ENCODE peak calls at places on chromosomes 13 and 19, in seven cellular contexts. L, S, F, H, Z, O and U are unnamed samples.

GRCh38 chr19:13051581-13052165 is 51.0 kb downstream of the LYL1 start:
- DNase-seq in L (peak), S (peak), F (peak), H (no peak), Z (no peak), O (peak), U (peak)

GRCh38 chr19:41353466-41354342 is at the start of gene TGFB1:
- DNase-seq in L (peak), S (peak), F (peak), H (peak), Z (peak), O (peak), U (peak)

GRCh38 chr13:39877134-39877533 is 221.7 kb downstream of the COG6 start:
- DNase-seq in L (no peak), S (no peak), F (no peak), H (no peak), Z (no peak), O (no peak), U (no peak)

GRCh38 chr13:99087954-99088491 is 110.2 kb upstream of the DOCK9 start:
- DNase-seq in L (no peak), S (no peak), F (no peak), H (no peak), Z (peak), O (no peak), U (peak)

GRCh38 chr13:64756621-64757020 is 2473.5 kb downstream of the PCDH9 start:
- DNase-seq in L (no peak), S (no peak), F (no peak), H (no peak), Z (no peak), O (no peak), U (no peak)

GRCh38 chr13:112955956-112956355 is 13.1 kb upstream of the MCF2L start:
- DNase-seq in L (no peak), S (peak), F (no peak), H (no peak), Z (peak), O (no peak), U (no peak)

GRCh38 chr13:99281811-99282263 is 23.7 kb upstream of the GPR18 start:
- DNase-seq in L (no peak), S (no peak), F (no peak), H (no peak), Z (no peak), O (no peak), U (peak)

GRCh38 chr13:26219726-26220125 is 2.4 kb downstream of the RNF6 start:
- DNase-seq in L (peak), S (no peak), F (no peak), H (no peak), Z (no peak), O (no peak), U (no peak)

GRCh38 chr13:43325636-43326035 is 302.2 kb downstream of the DNAJC15 start:
- DNase-seq in L (no peak), S (no peak), F (no peak), H (no peak), Z (no peak), O (no peak), U (no peak)

GRCh38 chr13:42041017-42041683 is 7.3 kb upstream of the DGKH start:
- DNase-seq in L (peak), S (peak), F (peak), H (no peak), Z (peak), O (peak), U (peak)

GRCh38 chr19:10808937-10809655 is 26.9 kb downstream of the TMED1 start:
- DNase-seq in L (peak), S (no peak), F (peak), H (no peak), Z (no peak), O (peak), U (no peak)

GRCh38 chr13:113041821-113042335 is 63.7 kb upstream of the F7 start:
- DNase-seq in L (no peak), S (no peak), F (no peak), H (no peak), Z (peak), O (no peak), U (no peak)

GRCh38 chr13:37443538-37443937 is 155.0 kb downstream of the POSTN start:
- DNase-seq in L (peak), S (no peak), F (peak), H (no peak), Z (no peak), O (no peak), U (no peak)

GRCh38 chr19:58044886-58045285 is 11.1 kb downstream of the ZSCAN1 start:
- DNase-seq in L (no peak), S (no peak), F (no peak), H (no peak), Z (no peak), O (no peak), U (peak)

GRCh38 chr13:99658266-99658991 is 157.2 kb downstream of the TM9SF2 start:
- DNase-seq in L (peak), S (peak), F (peak), H (peak), Z (peak), O (peak), U (peak)

GRCh38 chr13:113923376-113924063 is 50.4 kb downstream of the C13orf46 start:
- DNase-seq in L (no peak), S (no peak), F (no peak), H (no peak), Z (no peak), O (no peak), U (peak)

GRCh38 chr13:100454876-100455275 is 133.7 kb downstream of the GGACT start:
- DNase-seq in L (peak), S (no peak), F (peak), H (no peak), Z (no peak), O (no peak), U (no peak)

GRCh38 chr13:113360446-113360845 is 3.5 kb downstream of the GRTP1 start:
- DNase-seq in L (no peak), S (peak), F (no peak), H (no peak), Z (no peak), O (no peak), U (no peak)

GRCh38 chr19:13063461-13064091 is 39.1 kb downstream of the LYL1 start:
- DNase-seq in L (no peak), S (no peak), F (no peak), H (no peak), Z (no peak), O (no peak), U (no peak)

GRCh38 chr19:51185868-51186215 is 39.0 kb upstream of the CD33 start:
- DNase-seq in L (no peak), S (no peak), F (no peak), H (no peak), Z (no peak), O (no peak), U (no peak)

GRCh38 chr13:26881154-26881553 is 120.6 kb upstream of the GPR12 start:
- DNase-seq in L (peak), S (no peak), F (peak), H (no peak), Z (no peak), O (no peak), U (no peak)

GRCh38 chr19:6161271-6161850 is 25.9 kb downstream of the ACSBG2 start:
- DNase-seq in L (peak), S (no peak), F (peak), H (peak), Z (no peak), O (peak), U (peak)

GRCh38 chr13:66543780-66544179 is 686.4 kb downstream of the PCDH9 start:
- DNase-seq in L (no peak), S (no peak), F (no peak), H (no peak), Z (no peak), O (peak), U (no peak)

GRCh38 chr13:27427663-27428062 is 3.2 kb downstream of the GTF3A start:
- DNase-seq in L (no peak), S (no peak), F (no peak), H (no peak), Z (no peak), O (no peak), U (no peak)

GRCh38 chr19:58548859-58549663 is 5.2 kb downstream of the TRIM28 start:
- DNase-seq in L (no peak), S (no peak), F (no peak), H (no peak), Z (peak), O (no peak), U (no peak)

GRCh38 chr13:112686987-112687386 is 2.9 kb upstream of the ATP11A start:
- DNase-seq in L (no peak), S (peak), F (no peak), H (no peak), Z (no peak), O (no peak), U (no peak)

GRCh38 chr19:51480590-51480989 is 2.3 kb downstream of the CEACAM18 start:
- DNase-seq in L (no peak), S (no peak), F (peak), H (no peak), Z (no peak), O (no peak), U (peak)

GRCh38 chr19:34350161-34350561 is 14.8 kb upstream of the GPI start:
- DNase-seq in L (no peak), S (no peak), F (no peak), H (peak), Z (peak), O (no peak), U (no peak)

GRCh38 chr19:29741776-29742175 is 26.7 kb upstream of the C19orf12 start:
- DNase-seq in L (no peak), S (no peak), F (no peak), H (no peak), Z (no peak), O (no peak), U (no peak)

GRCh38 chr13:36088001-36088400 is 43.2 kb downstream of the DCLK1 start:
- DNase-seq in L (peak), S (no peak), F (no peak), H (no peak), Z (no peak), O (no peak), U (no peak)

GRCh38 chr13:30774214-30774730 is 38.9 kb downstream of the ALOX5AP start:
- DNase-seq in L (no peak), S (no peak), F (no peak), H (no peak), Z (no peak), O (no peak), U (no peak)

GRCh38 chr19:49106648-49107135 is 7.5 kb upstream of the LIN7B start:
- DNase-seq in L (peak), S (peak), F (peak), H (peak), Z (no peak), O (peak), U (peak)

GRCh38 chr13:76790519-76791289 is 95.5 kb downstream of the KCTD12 start:
- DNase-seq in L (no peak), S (no peak), F (peak), H (no peak), Z (no peak), O (no peak), U (no peak)

GRCh38 chr19:5925830-5926459 is 11.9 kb downstream of the CAPS start:
- DNase-seq in L (no peak), S (no peak), F (no peak), H (no peak), Z (peak), O (no peak), U (no peak)

GRCh38 chr13:30002577-30002976 is 152.2 kb upstream of the UBL3 start:
- DNase-seq in L (peak), S (no peak), F (peak), H (no peak), Z (no peak), O (peak), U (no peak)

GRCh38 chr13:110138700-110139036 is 168.3 kb downstream of the COL4A1 start:
- DNase-seq in L (no peak), S (no peak), F (no peak), H (no peak), Z (no peak), O (no peak), U (no peak)
- H3K27ac ChIP-seq in L (peak), S (peak), F (no peak), H (no peak), Z (peak), O (peak), U (no peak)

GRCh38 chr19:3483226-3483628 is at the start of gene SMIM44:
- DNase-seq in L (no peak), S (no peak), F (no peak), H (no peak), Z (peak), O (no peak), U (no peak)

GRCh38 chr19:3480383-3481091 is at the start of gene SMIM24:
- DNase-seq in L (no peak), S (no peak), F (no peak), H (no peak), Z (peak), O (no peak), U (no peak)

GRCh38 chr19:3482507-3483225 is 575 bp downstream of the SMIM44 start:
- DNase-seq in L (no peak), S (no peak), F (no peak), H (no peak), Z (peak), O (no peak), U (no peak)

GRCh38 chr19:3479819-3480215 is 508 bp downstream of the SMIM24 start:
- DNase-seq in L (no peak), S (no peak), F (no peak), H (peak), Z (peak), O (peak), U (no peak)

GRCh38 chr19:3481241-3482090 is 1.1 kb upstream of the SMIM24 start:
- DNase-seq in L (no peak), S (no peak), F (no peak), H (no peak), Z (peak), O (no peak), U (no peak)
- H3K27ac ChIP-seq in L (no peak), S (no peak), F (no peak), H (no peak), Z (no peak), O (no peak), U (no peak)

GRCh38 chr13:21231426-21231945 is 55.0 kb downstream of the MRPL57 start:
- DNase-seq in L (no peak), S (no peak), F (peak), H (no peak), Z (no peak), O (no peak), U (no peak)
- H3K27ac ChIP-seq in L (no peak), S (no peak), F (no peak), H (no peak), Z (no peak), O (no peak), U (no peak)

GRCh38 chr13:45742985-45743384 is 40.9 kb downstream of the CBY2 start:
- DNase-seq in L (no peak), S (no peak), F (no peak), H (no peak), Z (no peak), O (no peak), U (no peak)
- H3K27ac ChIP-seq in L (no peak), S (no peak), F (no peak), H (no peak), Z (no peak), O (no peak), U (no peak)

GRCh38 chr19:33064117-33064777 is 441 bp downstream of the RHPN2 start:
- DNase-seq in L (no peak), S (no peak), F (peak), H (no peak), Z (peak), O (peak), U (no peak)

GRCh38 chr19:33066543-33066942 is 1.9 kb upstream of the RHPN2 start:
- DNase-seq in L (no peak), S (no peak), F (no peak), H (no peak), Z (peak), O (no peak), U (no peak)

GRCh38 chr19:33062902-33063301 is 1.8 kb downstream of the RHPN2 start:
- DNase-seq in L (no peak), S (no peak), F (no peak), H (no peak), Z (no peak), O (no peak), U (no peak)

GRCh38 chr19:33063356-33064116 is 1.2 kb downstream of the RHPN2 start:
- DNase-seq in L (no peak), S (no peak), F (peak), H (no peak), Z (no peak), O (peak), U (no peak)

GRCh38 chr19:33064778-33065550 is at the start of gene RHPN2:
- DNase-seq in L (peak), S (no peak), F (peak), H (peak), Z (peak), O (peak), U (peak)
- H3K27ac ChIP-seq in L (no peak), S (no peak), F (no peak), H (no peak), Z (peak), O (peak), U (no peak)